ENCODE peak calls at places on chromosome 12, in four cellular contexts. M, Q, N and F are unnamed samples.

GRCh38 chr12:93526786-93527428 is 45.6 kb upstream of the SOCS2 start:
- DNase-seq in M (peak), Q (no peak), N (peak), F (no peak)

GRCh38 chr12:65986047-65986446 is 144.5 kb downstream of the LLPH start:
- DNase-seq in M (no peak), Q (no peak), N (no peak), F (no peak)

GRCh38 chr12:102347761-102348160 is 132.6 kb downstream of the IGF1 start:
- DNase-seq in M (no peak), Q (no peak), N (no peak), F (no peak)

GRCh38 chr12:23259558-23259957 is 634.6 kb downstream of the ETNK1 start:
- DNase-seq in M (no peak), Q (no peak), N (no peak), F (no peak)

GRCh38 chr12:117412465-117413190 is 51.2 kb upstream of the NOS1 start:
- DNase-seq in M (no peak), Q (no peak), N (no peak), F (no peak)

GRCh38 chr12:69161835-69162234 is 77.5 kb upstream of the CPSF6 start:
- DNase-seq in M (no peak), Q (no peak), N (no peak), F (peak)

GRCh38 chr12:118302053-118302452 is 70.7 kb downstream of the TAOK3 start:
- DNase-seq in M (no peak), Q (no peak), N (no peak), F (no peak)

GRCh38 chr12:20206410-20206809 is 161.9 kb upstream of the PDE3A start:
- DNase-seq in M (no peak), Q (no peak), N (no peak), F (no peak)

GRCh38 chr12:127214196-127214595 is 1052.8 kb upstream of the TMEM132C start:
- DNase-seq in M (no peak), Q (no peak), N (no peak), F (no peak)

GRCh38 chr12:132545955-132546354 is 56.0 kb downstream of the FBRSL1 start:
- DNase-seq in M (no peak), Q (no peak), N (no peak), F (no peak)

GRCh38 chr12:26651566-26652188 is 181.3 kb downstream of the ITPR2 start:
- DNase-seq in M (peak), Q (no peak), N (peak), F (peak)

GRCh38 chr12:115922952-115923564 is 354.4 kb downstream of the MED13L start:
- DNase-seq in M (no peak), Q (no peak), N (no peak), F (peak)

GRCh38 chr12:114684098-114684869 is at the start of gene TBX3:
- DNase-seq in M (peak), Q (peak), N (peak), F (peak)

GRCh38 chr12:64946132-64946829 is 121.8 kb downstream of the TBC1D30 start:
- DNase-seq in M (peak), Q (no peak), N (no peak), F (no peak)

GRCh38 chr12:108949976-108950375 is 70.1 kb downstream of the DAO start:
- DNase-seq in M (no peak), Q (no peak), N (no peak), F (no peak)

GRCh38 chr12:131860472-131861260 is 32.5 kb downstream of the MMP17 start:
- DNase-seq in M (peak), Q (no peak), N (peak), F (no peak)

GRCh38 chr12:124392271-124392990 is 97.5 kb downstream of the RFLNA start:
- DNase-seq in M (peak), Q (no peak), N (no peak), F (peak)